ENCODE peak calls at places on chromosomes 7 and 10, in five cellular contexts. P is ovary, H is tibial artery, L is posterior vena cava, N is Caco-2. K is an unnamed sample.

GRCh38 chr7:36304099-36304425 is 85.6 kb upstream of the ANLN start:
- DNase-seq in P (no peak), H (no peak), L (no peak), N (no peak), K (no peak)

GRCh38 chr10:78953124-78954008 is 115.4 kb upstream of the ZMIZ1 start:
- DNase-seq in P (peak), H (no peak), L (no peak), N (no peak), K (peak)

GRCh38 chr7:1555813-1556540 is at the start of gene TMEM184A:
- DNase-seq in P (peak), H (no peak), L (no peak), N (peak), K (no peak)

GRCh38 chr7:51366930-51367613 is 50.5 kb upstream of the COBL start:
- DNase-seq in P (no peak), H (no peak), L (no peak), N (peak), K (peak)

GRCh38 chr10:84348860-84349259 is 20.5 kb downstream of the CCSER2 start:
- DNase-seq in P (no peak), H (no peak), L (no peak), N (no peak), K (peak)

GRCh38 chr10:51077507-51077906 is 3.2 kb downstream of the PRKG1 start:
- DNase-seq in P (no peak), H (no peak), L (no peak), N (no peak), K (no peak)

GRCh38 chr10:118960166-118961090 is 69.1 kb upstream of the NANOS1 start:
- DNase-seq in P (no peak), H (no peak), L (peak), N (no peak), K (no peak)

GRCh38 chr10:20105236-20105635 is 289.0 kb downstream of the PLXDC2 start:
- DNase-seq in P (no peak), H (no peak), L (no peak), N (no peak), K (peak)

GRCh38 chr7:134899729-134900128 is 86.6 kb upstream of the AGBL3 start:
- DNase-seq in P (no peak), H (no peak), L (no peak), N (peak), K (peak)

GRCh38 chr10:11789294-11789693 is 33.9 kb upstream of the PROSER2 start:
- DNase-seq in P (no peak), H (no peak), L (no peak), N (no peak), K (no peak)

GRCh38 chr10:70536196-70536920 is 57.8 kb downstream of the PALD1 start:
- DNase-seq in P (no peak), H (no peak), L (no peak), N (no peak), K (no peak)

GRCh38 chr10:24202181-24202570 is 6.8 kb upstream of the KIAA1217 start:
- DNase-seq in P (no peak), H (no peak), L (no peak), N (peak), K (no peak)

GRCh38 chr10:69051303-69051702 is 36.6 kb upstream of the SRGN start:
- DNase-seq in P (no peak), H (peak), L (peak), N (no peak), K (no peak)

GRCh38 chr7:2101630-2102374 is 130.9 kb downstream of the MAD1L1 start:
- DNase-seq in P (peak), H (no peak), L (no peak), N (no peak), K (no peak)

GRCh38 chr7:136585954-136586670 is 282.3 kb upstream of the CHRM2 start:
- DNase-seq in P (no peak), H (no peak), L (no peak), N (no peak), K (no peak)

GRCh38 chr7:7251742-7252141 is 69.4 kb downstream of the C1GALT1 start:
- DNase-seq in P (no peak), H (no peak), L (no peak), N (no peak), K (no peak)

GRCh38 chr7:74364061-74364460 is 74.9 kb downstream of the CLIP2 start:
- DNase-seq in P (no peak), H (no peak), L (no peak), N (no peak), K (no peak)

GRCh38 chr10:72123616-72124015 is 35.3 kb upstream of the SPOCK2 start:
- DNase-seq in P (no peak), H (no peak), L (no peak), N (no peak), K (no peak)

GRCh38 chr10:79354615-79355014 is 7.3 kb downstream of the PPIF start:
- DNase-seq in P (no peak), H (no peak), L (no peak), N (no peak), K (no peak)

GRCh38 chr7:105015631-105015965 is 1.6 kb downstream of the KMT2E start:
- DNase-seq in P (no peak), H (no peak), L (no peak), N (no peak), K (no peak)

GRCh38 chr7:68417659-68418058 is 1180.6 kb upstream of the AUTS2 start:
- DNase-seq in P (no peak), H (no peak), L (no peak), N (no peak), K (no peak)

GRCh38 chr10:77637986-77638765 is 568 bp upstream of the KCNMA1 start:
- DNase-seq in P (peak), H (peak), L (no peak), N (no peak), K (peak)

GRCh38 chr7:104160375-104160774 is 47.4 kb downstream of the ORC5 start:
- DNase-seq in P (no peak), H (no peak), L (no peak), N (no peak), K (no peak)

GRCh38 chr7:157690833-157691382 is 354.1 kb downstream of the DNAJB6 start:
- DNase-seq in P (peak), H (peak), L (peak), N (peak), K (peak)

GRCh38 chr7:85719981-85720963 is 533.4 kb upstream of the SEMA3D start:
- DNase-seq in P (no peak), H (no peak), L (no peak), N (no peak), K (peak)

GRCh38 chr7:39810710-39811109 is 139.3 kb upstream of the CDK13 start:
- DNase-seq in P (no peak), H (no peak), L (no peak), N (no peak), K (no peak)